ENCODE peak calls at places on chromosome 1, in eight cellular contexts. One of them, this sample, is unnamed.

GRCh38 chr1:24318988-24319863 is at the start of gene GRHL3:
- DNase-seq in prostate gland: peak; percentile 73
- DNase-seq in A673: no peak
- DNase-seq in lower lobe of right lung: peak; percentile 67
- DNase-seq in hepatocyte: peak; percentile 76
- DNase-seq in colonic mucosa: peak; percentile 79
- DNase-seq in esophagus squamous epithelium: no peak
- DNase-seq in ovary: no peak
- DNase-seq in this sample: peak; percentile 27

GRCh38 chr1:93813076-93813475 is 65.9 kb downstream of the DNTTIP2 start:
- DNase-seq in prostate gland: no peak
- DNase-seq in A673: no peak
- DNase-seq in lower lobe of right lung: no peak
- DNase-seq in hepatocyte: no peak
- DNase-seq in colonic mucosa: no peak
- DNase-seq in esophagus squamous epithelium: no peak
- DNase-seq in ovary: no peak
- DNase-seq in this sample: no peak

GRCh38 chr1:234683856-234684632 is 74.1 kb upstream of the IRF2BP2 start:
- DNase-seq in prostate gland: peak; percentile 57
- DNase-seq in A673: no peak
- DNase-seq in lower lobe of right lung: peak; percentile 75
- DNase-seq in hepatocyte: peak; percentile 75
- DNase-seq in colonic mucosa: peak; percentile 60
- DNase-seq in esophagus squamous epithelium: no peak
- DNase-seq in ovary: peak; percentile 57
- DNase-seq in this sample: no peak

GRCh38 chr1:163168053-163168452 is 34.7 kb downstream of the RGS5 start:
- DNase-seq in prostate gland: peak; percentile 5
- DNase-seq in A673: peak; percentile 97
- DNase-seq in lower lobe of right lung: no peak
- DNase-seq in hepatocyte: peak; percentile 11
- DNase-seq in colonic mucosa: no peak
- DNase-seq in esophagus squamous epithelium: no peak
- DNase-seq in ovary: no peak
- DNase-seq in this sample: no peak

GRCh38 chr1:150874455-150875196 is 1.8 kb downstream of the ARNT start:
- DNase-seq in prostate gland: no peak
- DNase-seq in A673: no peak
- DNase-seq in lower lobe of right lung: no peak
- DNase-seq in hepatocyte: no peak
- DNase-seq in colonic mucosa: no peak
- DNase-seq in esophagus squamous epithelium: no peak
- DNase-seq in ovary: no peak
- DNase-seq in this sample: peak; percentile 12

GRCh38 chr1:115107501-115108260 is 18.4 kb upstream of the TSPAN2 start:
- DNase-seq in prostate gland: no peak
- DNase-seq in A673: no peak
- DNase-seq in lower lobe of right lung: no peak
- DNase-seq in hepatocyte: peak; percentile 54
- DNase-seq in colonic mucosa: no peak
- DNase-seq in esophagus squamous epithelium: no peak
- DNase-seq in ovary: no peak
- DNase-seq in this sample: peak; percentile 86

GRCh38 chr1:5872886-5873285 is 119.3 kb downstream of the NPHP4 start:
- DNase-seq in prostate gland: no peak
- DNase-seq in A673: no peak
- DNase-seq in lower lobe of right lung: no peak
- DNase-seq in hepatocyte: no peak
- DNase-seq in colonic mucosa: no peak
- DNase-seq in esophagus squamous epithelium: no peak
- DNase-seq in ovary: no peak
- DNase-seq in this sample: no peak

GRCh38 chr1:29122987-29123870 is 474 bp downstream of the TMEM200B start:
- DNase-seq in prostate gland: no peak
- DNase-seq in A673: no peak
- DNase-seq in lower lobe of right lung: no peak
- DNase-seq in hepatocyte: peak; percentile 49
- DNase-seq in colonic mucosa: no peak
- DNase-seq in esophagus squamous epithelium: no peak
- DNase-seq in ovary: peak; percentile 74
- DNase-seq in this sample: peak; percentile 48

GRCh38 chr1:235954306-235955283 is 87.9 kb upstream of the LYST start:
- DNase-seq in prostate gland: no peak
- DNase-seq in A673: no peak
- DNase-seq in lower lobe of right lung: peak; percentile 78
- DNase-seq in hepatocyte: no peak
- DNase-seq in colonic mucosa: peak; percentile 62
- DNase-seq in esophagus squamous epithelium: peak; percentile 30
- DNase-seq in ovary: no peak
- DNase-seq in this sample: no peak

GRCh38 chr1:61524206-61524605 is 200.7 kb downstream of the TM2D1 start:
- DNase-seq in prostate gland: no peak
- DNase-seq in A673: no peak
- DNase-seq in lower lobe of right lung: no peak
- DNase-seq in hepatocyte: no peak
- DNase-seq in colonic mucosa: no peak
- DNase-seq in esophagus squamous epithelium: no peak
- DNase-seq in ovary: no peak
- DNase-seq in this sample: no peak

GRCh38 chr1:54069792-54070548 is 16.6 kb downstream of the TCEANC2 start:
- DNase-seq in prostate gland: no peak
- DNase-seq in A673: peak; percentile 54
- DNase-seq in lower lobe of right lung: no peak
- DNase-seq in hepatocyte: peak; percentile 66
- DNase-seq in colonic mucosa: no peak
- DNase-seq in esophagus squamous epithelium: no peak
- DNase-seq in ovary: no peak
- DNase-seq in this sample: peak; percentile 54

DNA sequence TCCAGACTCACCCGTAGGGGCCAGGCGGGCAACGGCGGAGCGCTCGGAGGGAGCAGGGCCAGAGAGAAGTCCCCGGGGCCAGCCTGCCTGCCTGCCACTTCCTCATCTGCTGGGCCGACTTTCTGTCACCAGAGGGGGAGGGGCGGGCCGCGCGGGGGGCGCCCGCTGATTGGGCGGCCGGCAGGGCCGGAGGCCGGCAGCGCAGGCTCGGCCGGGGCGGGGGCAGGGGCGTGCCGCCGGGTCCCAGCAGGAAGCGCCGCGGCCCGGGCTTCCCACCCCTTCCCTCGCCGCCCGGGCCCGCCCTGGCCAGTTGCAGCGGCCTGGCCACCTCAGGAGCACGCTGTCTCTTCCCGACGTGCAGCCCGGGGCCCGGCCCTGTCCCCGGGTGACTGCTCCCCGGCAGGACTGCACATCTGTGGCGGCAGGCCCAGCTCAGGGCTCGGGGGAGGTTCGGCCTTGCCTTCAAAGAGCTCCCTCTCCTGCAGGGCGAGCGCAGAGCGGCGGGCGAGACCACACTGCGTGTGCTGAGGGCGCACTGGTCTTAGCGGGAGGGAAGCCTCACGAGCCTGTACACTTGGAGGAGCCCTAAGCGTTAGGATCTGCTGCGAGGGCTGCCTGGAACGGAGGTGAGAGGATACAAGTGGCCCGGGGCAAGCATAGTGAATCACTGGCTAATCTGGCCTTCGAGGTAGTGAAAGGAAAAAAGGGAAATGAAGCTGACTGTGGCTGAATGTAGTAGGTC is at the start of gene ELOVL1:
- DNase-seq in prostate gland: peak; percentile 90
- DNase-seq in A673: peak; percentile 89
- DNase-seq in lower lobe of right lung: peak; percentile 96
- DNase-seq in hepatocyte: peak; percentile 96
- DNase-seq in colonic mucosa: peak; percentile 94
- DNase-seq in esophagus squamous epithelium: peak; percentile 67
- DNase-seq in ovary: peak; percentile 91
- DNase-seq in this sample: peak; percentile 90
- H3K27ac ChIP-seq in prostate gland: peak within 1 kb of the TSS; percentile 91
- H3K27ac ChIP-seq in A673: peak within 1 kb of the TSS; percentile 89
- H3K27ac ChIP-seq in lower lobe of right lung: peak within 1 kb of the TSS; percentile 95
- H3K27ac ChIP-seq in hepatocyte: peak within 1 kb of the TSS; percentile 99
- H3K27ac ChIP-seq in colonic mucosa: peak within 1 kb of the TSS; percentile 96
- H3K27ac ChIP-seq in esophagus squamous epithelium: peak within 1 kb of the TSS; percentile 99
- H3K27ac ChIP-seq in ovary: peak within 1 kb of the TSS; percentile 83
- H3K27ac ChIP-seq in this sample: peak within 1 kb of the TSS; percentile 92

DNA sequence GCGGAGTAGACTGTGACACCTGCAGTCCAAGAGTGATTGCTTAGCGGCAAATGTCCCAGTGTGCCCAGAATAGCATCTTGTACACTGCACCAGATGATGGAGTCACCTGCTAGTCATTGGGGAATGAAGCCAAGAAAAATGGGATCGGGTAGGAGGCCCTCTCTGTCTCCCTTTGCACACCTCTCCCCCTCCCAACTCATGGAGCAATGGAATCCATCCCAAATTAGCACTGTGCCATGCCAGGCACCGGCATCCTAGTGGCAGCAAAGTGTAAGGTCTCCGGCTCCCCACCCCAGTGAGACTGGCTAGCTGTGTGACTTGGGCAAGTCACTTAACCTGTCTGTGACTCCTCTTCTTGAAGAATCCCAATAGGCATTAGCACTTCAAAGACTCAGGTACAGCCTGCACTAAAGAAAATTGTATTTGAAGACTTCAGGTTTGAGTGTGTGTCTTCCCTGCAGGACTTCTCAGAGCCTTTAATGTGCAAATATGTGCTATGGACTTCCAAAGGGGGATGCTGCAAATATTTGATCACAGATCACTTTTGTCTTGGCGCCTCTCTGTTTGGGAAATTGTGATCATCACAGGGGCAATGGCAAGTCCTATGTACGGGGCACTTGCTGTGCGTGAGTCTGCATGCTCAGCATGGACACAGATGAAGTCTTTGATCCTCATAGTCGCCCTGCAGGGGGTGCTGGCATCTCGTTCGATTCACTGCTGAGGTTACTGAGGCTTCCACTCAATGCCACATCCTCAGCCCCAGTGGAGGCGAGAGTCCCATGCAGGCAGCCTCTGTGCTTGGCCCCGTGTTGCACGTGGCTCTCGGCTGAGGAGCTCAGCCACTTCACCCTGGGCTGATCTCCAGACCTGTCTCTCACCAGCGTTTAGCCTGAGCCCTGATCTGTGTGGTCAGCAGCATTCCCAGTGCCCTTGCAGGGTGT is 272.9 kb upstream of the C1orf174 start:
- DNase-seq in prostate gland: no peak
- DNase-seq in A673: peak; percentile 11
- DNase-seq in lower lobe of right lung: no peak
- DNase-seq in hepatocyte: no peak
- DNase-seq in colonic mucosa: no peak
- DNase-seq in esophagus squamous epithelium: no peak
- DNase-seq in ovary: no peak
- DNase-seq in this sample: no peak
- TF ChIP-seq CTCF in prostate gland: no peak
- TF ChIP-seq CTCF in A673: peak; percentile 13
- TF ChIP-seq CTCF in lower lobe of right lung: no peak
- TF ChIP-seq CTCF in hepatocyte: no peak
- TF ChIP-seq CTCF in colonic mucosa: no peak
- TF ChIP-seq CTCF in esophagus squamous epithelium: no peak
- TF ChIP-seq CTCF in ovary: no peak
- TF ChIP-seq CTCF in this sample: no peak

GRCh38 chr1:161216945-161217712 is 2.0 kb downstream of the FCER1G start:
- DNase-seq in prostate gland: no peak
- DNase-seq in A673: no peak
- DNase-seq in lower lobe of right lung: peak; percentile 10
- DNase-seq in hepatocyte: no peak
- DNase-seq in colonic mucosa: no peak
- DNase-seq in esophagus squamous epithelium: no peak
- DNase-seq in ovary: no peak
- DNase-seq in this sample: peak; percentile 79
- H3K27ac ChIP-seq in prostate gland: no peak overlapping the region
- H3K27ac ChIP-seq in A673: no peak overlapping the region
- H3K27ac ChIP-seq in lower lobe of right lung: peak overlapping the region; percentile 85
- H3K27ac ChIP-seq in hepatocyte: peak overlapping the region; percentile 93
- H3K27ac ChIP-seq in colonic mucosa: peak overlapping the region; percentile 72
- H3K27ac ChIP-seq in esophagus squamous epithelium: peak overlapping the region; percentile 19
- H3K27ac ChIP-seq in ovary: no peak overlapping the region
- H3K27ac ChIP-seq in this sample: peak overlapping the region; percentile 24

GRCh38 chr1:178361847-178362246 is 134.9 kb downstream of the CLEC20A start:
- DNase-seq in prostate gland: no peak
- DNase-seq in A673: peak; percentile 30
- DNase-seq in lower lobe of right lung: no peak
- DNase-seq in hepatocyte: no peak
- DNase-seq in colonic mucosa: no peak
- DNase-seq in esophagus squamous epithelium: no peak
- DNase-seq in ovary: no peak
- DNase-seq in this sample: no peak
- TF ChIP-seq CTCF in prostate gland: no peak
- TF ChIP-seq CTCF in A673: peak; percentile 37
- TF ChIP-seq CTCF in lower lobe of right lung: no peak
- TF ChIP-seq CTCF in hepatocyte: no peak
- TF ChIP-seq CTCF in colonic mucosa: no peak
- TF ChIP-seq CTCF in esophagus squamous epithelium: no peak
- TF ChIP-seq CTCF in ovary: no peak
- TF ChIP-seq CTCF in this sample: no peak

GRCh38 chr1:8456306-8456912 is 138.5 kb downstream of the SLC45A1 start:
- DNase-seq in prostate gland: no peak
- DNase-seq in A673: peak; percentile 41
- DNase-seq in lower lobe of right lung: no peak
- DNase-seq in hepatocyte: peak; percentile 46
- DNase-seq in colonic mucosa: no peak
- DNase-seq in esophagus squamous epithelium: no peak
- DNase-seq in ovary: no peak
- DNase-seq in this sample: no peak
- H3K27ac ChIP-seq in prostate gland: peak overlapping the region; percentile 41
- H3K27ac ChIP-seq in A673: peak overlapping the region; percentile 18
- H3K27ac ChIP-seq in lower lobe of right lung: peak overlapping the region; percentile 63
- H3K27ac ChIP-seq in hepatocyte: peak overlapping the region; percentile 72
- H3K27ac ChIP-seq in colonic mucosa: peak overlapping the region; percentile 8
- H3K27ac ChIP-seq in esophagus squamous epithelium: peak overlapping the region; percentile 53
- H3K27ac ChIP-seq in ovary: no peak overlapping the region
- H3K27ac ChIP-seq in this sample: peak overlapping the region; percentile 36

DNA sequence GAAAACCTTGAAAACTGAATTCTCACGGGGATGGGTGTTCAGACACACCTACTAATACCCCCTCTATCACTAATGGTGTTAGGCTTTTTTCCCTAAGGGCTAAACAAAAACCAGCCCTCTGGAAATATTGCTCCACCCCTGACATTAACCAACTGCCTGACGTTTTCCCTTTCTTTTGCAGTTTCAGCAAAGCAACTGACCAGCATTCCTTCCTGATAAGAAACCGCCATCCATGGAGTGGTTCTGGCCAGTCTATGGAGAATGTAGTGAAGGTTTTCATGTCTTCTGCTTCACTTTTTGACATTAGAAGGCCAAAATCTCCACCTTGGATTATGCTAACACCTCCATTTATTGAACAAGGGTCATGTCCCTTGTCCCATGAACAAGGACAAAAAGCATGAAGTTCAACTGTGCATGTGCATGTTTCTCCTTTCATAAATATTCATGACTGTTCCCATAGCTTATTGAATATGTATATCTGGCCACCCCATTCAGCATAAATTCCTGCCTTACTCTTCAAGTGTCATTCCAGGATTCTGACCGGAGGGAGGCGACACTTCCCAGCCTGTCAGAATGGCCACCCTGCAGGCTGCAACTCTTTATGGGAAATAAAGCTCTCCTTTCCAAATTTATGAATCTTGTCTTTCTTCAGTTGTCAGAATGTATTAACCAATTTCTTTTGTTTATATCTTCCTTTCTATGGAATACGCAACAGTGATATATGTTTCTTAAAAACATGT is 314.3 kb downstream of the HHIPL2 start:
- DNase-seq in prostate gland: no peak
- DNase-seq in A673: no peak
- DNase-seq in lower lobe of right lung: no peak
- DNase-seq in hepatocyte: peak; percentile 34
- DNase-seq in colonic mucosa: no peak
- DNase-seq in esophagus squamous epithelium: no peak
- DNase-seq in ovary: no peak
- DNase-seq in this sample: peak; percentile 72
- TF ChIP-seq CTCF in prostate gland: no peak
- TF ChIP-seq CTCF in A673: no peak
- TF ChIP-seq CTCF in lower lobe of right lung: no peak
- TF ChIP-seq CTCF in hepatocyte: no peak
- TF ChIP-seq CTCF in colonic mucosa: no peak
- TF ChIP-seq CTCF in esophagus squamous epithelium: no peak
- TF ChIP-seq CTCF in ovary: no peak
- TF ChIP-seq CTCF in this sample: no peak